ENCODE peak calls at places on chromosomes 1 and 21, in six cellular contexts. One of them, this sample, is unnamed.

GRCh38 chr1:50646526-50646925 is 223.3 kb upstream of the DMRTA2 start:
- DNase-seq in upper lobe of right lung: no peak
- DNase-seq in A549: no peak
- DNase-seq in ovary: no peak
- DNase-seq in fibroblast of lung: no peak
- DNase-seq in spleen: no peak
- DNase-seq in this sample: no peak

GRCh38 chr1:210655511-210655910 is 326.8 kb downstream of the HHAT start:
- DNase-seq in A549: no peak
- DNase-seq in upper lobe of right lung: no peak
- DNase-seq in fibroblast of lung: peak; percentile 34
- DNase-seq in spleen: no peak
- DNase-seq in ovary: no peak
- DNase-seq in this sample: no peak

GRCh38 chr1:187626056-187626455 is 797.3 kb downstream of the PLA2G4A start:
- DNase-seq in upper lobe of right lung: no peak
- DNase-seq in A549: no peak
- DNase-seq in fibroblast of lung: no peak
- DNase-seq in spleen: no peak
- DNase-seq in ovary: no peak
- DNase-seq in this sample: no peak

GRCh38 chr1:105736349-105736748 is 1320.1 kb upstream of the PRMT6 start:
- DNase-seq in upper lobe of right lung: no peak
- DNase-seq in A549: no peak
- DNase-seq in spleen: no peak
- DNase-seq in ovary: no peak
- DNase-seq in fibroblast of lung: no peak
- DNase-seq in this sample: no peak

GRCh38 chr1:162966608-162967007 is 102.6 kb upstream of the RGS4 start:
- DNase-seq in spleen: no peak
- DNase-seq in upper lobe of right lung: no peak
- DNase-seq in ovary: no peak
- DNase-seq in fibroblast of lung: no peak
- DNase-seq in A549: no peak
- DNase-seq in this sample: no peak

GRCh38 chr1:25524568-25525359 is 18.6 kb upstream of the LDLRAP1 start:
- DNase-seq in A549: no peak
- DNase-seq in upper lobe of right lung: no peak
- DNase-seq in fibroblast of lung: no peak
- DNase-seq in ovary: no peak
- DNase-seq in spleen: peak; percentile 36
- DNase-seq in this sample: no peak

GRCh38 chr21:45074048-45074817 is at the start of gene ADARB1:
- DNase-seq in ovary: peak; percentile 75
- DNase-seq in upper lobe of right lung: peak; percentile 83
- DNase-seq in spleen: peak; percentile 91
- DNase-seq in A549: peak; percentile 31
- DNase-seq in fibroblast of lung: peak; percentile 55
- DNase-seq in this sample: peak; percentile 60

GRCh38 chr1:109312978-109313775 is 6.4 kb upstream of the MYBPHL start:
- DNase-seq in ovary: no peak
- DNase-seq in A549: no peak
- DNase-seq in upper lobe of right lung: no peak
- DNase-seq in spleen: no peak
- DNase-seq in fibroblast of lung: no peak
- DNase-seq in this sample: no peak

GRCh38 chr1:85580046-85580411 is 532 bp upstream of the CCN1 start:
- DNase-seq in A549: peak; percentile 34
- DNase-seq in ovary: peak; percentile 50
- DNase-seq in upper lobe of right lung: no peak
- DNase-seq in fibroblast of lung: peak; percentile 88
- DNase-seq in spleen: no peak
- DNase-seq in this sample: peak; percentile 71

GRCh38 chr1:180156201-180156600 is 1.5 kb downstream of the QSOX1 start:
- DNase-seq in fibroblast of lung: no peak
- DNase-seq in spleen: no peak
- DNase-seq in A549: no peak
- DNase-seq in upper lobe of right lung: no peak
- DNase-seq in ovary: no peak
- DNase-seq in this sample: no peak

GRCh38 chr1:180154003-180154324 is 705 bp upstream of the QSOX1 start:
- DNase-seq in spleen: no peak
- DNase-seq in fibroblast of lung: no peak
- DNase-seq in A549: peak; percentile 28
- DNase-seq in upper lobe of right lung: no peak
- DNase-seq in ovary: no peak
- DNase-seq in this sample: no peak

GRCh38 chr1:180153032-180153431 is 1.6 kb upstream of the QSOX1 start:
- DNase-seq in fibroblast of lung: no peak
- DNase-seq in spleen: no peak
- DNase-seq in A549: no peak
- DNase-seq in upper lobe of right lung: no peak
- DNase-seq in ovary: no peak
- DNase-seq in this sample: no peak

GRCh38 chr1:180155202-180155682 is 573 bp downstream of the QSOX1 start:
- DNase-seq in fibroblast of lung: no peak
- DNase-seq in spleen: no peak
- DNase-seq in A549: peak; percentile 28
- DNase-seq in upper lobe of right lung: no peak
- DNase-seq in ovary: peak; percentile 63
- DNase-seq in this sample: no peak

GRCh38 chr1:180154325-180155201 is at the start of gene QSOX1:
- DNase-seq in upper lobe of right lung: peak; percentile 96
- DNase-seq in ovary: peak; percentile 91
- DNase-seq in A549: peak; percentile 91
- DNase-seq in spleen: peak; percentile 98
- DNase-seq in fibroblast of lung: peak; percentile 85
- DNase-seq in this sample: peak; percentile 89
- H3K4me3 ChIP-seq in upper lobe of right lung: peak within 1 kb of the TSS; percentile 96
- H3K4me3 ChIP-seq in ovary: peak within 1 kb of the TSS; percentile 81
- H3K4me3 ChIP-seq in A549: peak within 1 kb of the TSS; percentile 90
- H3K4me3 ChIP-seq in spleen: peak within 1 kb of the TSS; percentile 66
- H3K4me3 ChIP-seq in fibroblast of lung: peak within 1 kb of the TSS; percentile 94
- H3K4me3 ChIP-seq in this sample: peak within 1 kb of the TSS; percentile 92

GRCh38 chr1:38818706-38819439 is 40.7 kb downstream of the RRAGC start:
- DNase-seq in fibroblast of lung: no peak
- DNase-seq in A549: no peak
- DNase-seq in spleen: no peak
- DNase-seq in upper lobe of right lung: no peak
- DNase-seq in ovary: no peak
- DNase-seq in this sample: no peak

GRCh38 chr1:38815903-38816627 is 43.5 kb downstream of the RRAGC start:
- DNase-seq in spleen: no peak
- DNase-seq in fibroblast of lung: no peak
- DNase-seq in upper lobe of right lung: no peak
- DNase-seq in A549: no peak
- DNase-seq in ovary: no peak
- DNase-seq in this sample: no peak

GRCh38 chr1:38817267-38817957 is 42.2 kb downstream of the RRAGC start:
- DNase-seq in spleen: no peak
- DNase-seq in ovary: no peak
- DNase-seq in A549: no peak
- DNase-seq in upper lobe of right lung: no peak
- DNase-seq in fibroblast of lung: no peak
- DNase-seq in this sample: no peak

GRCh38 chr1:38819516-38819915 is 40.1 kb downstream of the RRAGC start:
- DNase-seq in A549: no peak
- DNase-seq in spleen: no peak
- DNase-seq in ovary: no peak
- DNase-seq in upper lobe of right lung: no peak
- DNase-seq in fibroblast of lung: no peak
- DNase-seq in this sample: no peak

DNA sequence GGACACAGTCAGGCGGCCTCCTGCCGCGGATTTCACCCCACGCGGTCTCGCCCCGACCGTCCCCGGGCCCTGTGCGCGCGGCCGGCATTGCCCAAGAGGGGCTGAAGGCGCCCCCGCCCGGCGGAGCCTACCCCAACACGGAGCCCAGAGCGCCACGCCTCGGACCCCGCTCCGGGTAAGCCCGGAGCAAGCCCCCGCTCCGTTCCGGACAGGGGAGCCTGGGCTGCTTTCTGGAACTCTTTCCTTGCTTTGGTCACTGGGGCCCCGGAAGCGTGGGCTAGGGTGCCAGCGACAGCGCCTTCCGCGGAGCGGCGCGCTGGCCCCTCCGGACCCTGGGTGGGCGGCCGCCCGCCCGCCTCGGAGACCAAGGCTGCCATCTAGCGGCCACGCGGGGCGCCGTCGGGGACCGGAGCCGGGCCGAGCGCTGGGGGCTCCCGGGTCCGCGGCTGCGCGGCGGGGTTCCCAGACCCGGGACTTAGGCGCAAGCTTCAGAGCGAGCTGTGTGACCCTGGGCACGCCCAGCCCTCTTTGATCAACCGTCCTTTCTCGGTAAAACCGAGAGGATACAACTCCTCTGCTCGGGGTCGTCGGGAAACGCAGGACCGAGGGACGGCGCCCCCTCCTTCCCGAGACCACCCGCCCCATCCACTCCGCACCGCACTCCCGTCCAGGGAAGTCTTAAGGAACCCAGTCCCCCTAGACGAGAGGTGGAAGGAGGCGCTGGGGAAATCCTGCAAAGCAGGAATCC is 41.4 kb downstream of the RRAGC start:
- DNase-seq in ovary: peak; percentile 53
- DNase-seq in fibroblast of lung: no peak
- DNase-seq in spleen: peak; percentile 88
- DNase-seq in upper lobe of right lung: no peak
- DNase-seq in A549: peak; percentile 36
- DNase-seq in this sample: peak; percentile 28
- H3K4me3 ChIP-seq in ovary: no peak overlapping the region
- H3K4me3 ChIP-seq in fibroblast of lung: peak overlapping the region; percentile 14
- H3K4me3 ChIP-seq in spleen: peak overlapping the region; percentile 22
- H3K4me3 ChIP-seq in upper lobe of right lung: peak overlapping the region; percentile 36
- H3K4me3 ChIP-seq in A549: peak overlapping the region; percentile 45
- H3K4me3 ChIP-seq in this sample: peak overlapping the region; percentile 51

DNA sequence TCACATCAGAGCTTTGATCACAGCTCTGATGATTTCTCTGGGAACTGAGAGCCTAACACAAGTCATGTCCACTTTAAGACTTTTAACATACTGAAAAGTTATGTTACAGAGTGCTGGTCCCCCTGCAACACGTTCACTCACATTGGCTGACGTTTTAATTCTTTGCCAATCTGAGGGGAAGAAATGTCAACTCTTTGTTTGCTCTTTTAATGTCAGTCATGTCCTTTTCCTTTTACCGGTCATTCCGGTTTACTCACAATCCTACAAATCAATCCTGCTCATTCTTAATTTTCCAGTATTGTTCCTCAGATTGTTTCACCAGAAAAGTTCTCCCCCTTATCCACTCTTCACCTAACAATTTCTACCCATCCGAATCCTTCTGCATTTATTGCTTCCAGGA is 953 bp upstream of the CD46 start:
- DNase-seq in spleen: no peak
- DNase-seq in upper lobe of right lung: no peak
- DNase-seq in A549: no peak
- DNase-seq in fibroblast of lung: no peak
- DNase-seq in ovary: no peak
- DNase-seq in this sample: no peak
- H3K4me3 ChIP-seq in spleen: no peak overlapping the region
- H3K4me3 ChIP-seq in upper lobe of right lung: peak overlapping the region; percentile 93
- H3K4me3 ChIP-seq in A549: peak overlapping the region; percentile 99
- H3K4me3 ChIP-seq in fibroblast of lung: peak overlapping the region; percentile 91
- H3K4me3 ChIP-seq in ovary: peak overlapping the region; percentile 89
- H3K4me3 ChIP-seq in this sample: peak overlapping the region; percentile 95

GRCh38 chr1:236307437-236307836 is 25.7 kb upstream of the ERO1B start:
- DNase-seq in fibroblast of lung: peak; percentile 6
- DNase-seq in A549: no peak
- DNase-seq in upper lobe of right lung: no peak
- DNase-seq in spleen: no peak
- DNase-seq in ovary: no peak
- DNase-seq in this sample: no peak
- H3K4me3 ChIP-seq in fibroblast of lung: no peak overlapping the region
- H3K4me3 ChIP-seq in A549: no peak overlapping the region
- H3K4me3 ChIP-seq in upper lobe of right lung: no peak overlapping the region
- H3K4me3 ChIP-seq in spleen: no peak overlapping the region
- H3K4me3 ChIP-seq in ovary: no peak overlapping the region
- H3K4me3 ChIP-seq in this sample: no peak overlapping the region

GRCh38 chr1:15948600-15949452 is 27.1 kb downstream of the ZBTB17 start:
- DNase-seq in fibroblast of lung: peak; percentile 98
- DNase-seq in upper lobe of right lung: peak; percentile 80
- DNase-seq in ovary: peak; percentile 85
- DNase-seq in spleen: no peak
- DNase-seq in A549: no peak
- DNase-seq in this sample: peak; percentile 98
- H3K4me3 ChIP-seq in fibroblast of lung: peak overlapping the region; percentile 46
- H3K4me3 ChIP-seq in upper lobe of right lung: peak overlapping the region; percentile 31
- H3K4me3 ChIP-seq in ovary: peak overlapping the region; percentile 31
- H3K4me3 ChIP-seq in spleen: no peak overlapping the region
- H3K4me3 ChIP-seq in A549: no peak overlapping the region
- H3K4me3 ChIP-seq in this sample: peak overlapping the region; percentile 37

GRCh38 chr1:34930702-34931071 is 1.2 kb upstream of the DLGAP3 start:
- DNase-seq in upper lobe of right lung: no peak
- DNase-seq in spleen: no peak
- DNase-seq in ovary: no peak
- DNase-seq in A549: no peak
- DNase-seq in fibroblast of lung: no peak
- DNase-seq in this sample: no peak
- H3K4me3 ChIP-seq in upper lobe of right lung: no peak overlapping the region
- H3K4me3 ChIP-seq in spleen: no peak overlapping the region
- H3K4me3 ChIP-seq in ovary: no peak overlapping the region
- H3K4me3 ChIP-seq in A549: no peak overlapping the region
- H3K4me3 ChIP-seq in fibroblast of lung: no peak overlapping the region
- H3K4me3 ChIP-seq in this sample: no peak overlapping the region